ENCODE peak calls at places on chromosomes 11 and 22, in five cellular contexts. V, W, G, C and E are unnamed samples.

GRCh38 chr11:12272821-12273617 is 104.4 kb upstream of the PARVA start:
- DNase-seq in W (no peak), C (peak), G (no peak), V (no peak), E (no peak)

GRCh38 chr11:113147249-113147648 is 167.1 kb upstream of the TTC12 start:
- DNase-seq in G (peak), C (no peak), W (no peak), V (no peak), E (no peak)

GRCh38 chr22:44947029-44947428 is 62.8 kb downstream of the PHF21B start:
- DNase-seq in V (no peak), W (no peak), C (no peak), G (no peak), E (no peak)

GRCh38 chr11:44527476-44527875 is 38.0 kb upstream of the CD82 start:
- DNase-seq in C (no peak), G (no peak), W (no peak), V (no peak), E (no peak)

GRCh38 chr11:77409046-77409445 is 64.8 kb downstream of the PAK1 start:
- DNase-seq in W (no peak), C (no peak), V (no peak), G (no peak), E (no peak)

GRCh38 chr22:49084203-49084602 is 743.5 kb downstream of the BRD1 start:
- DNase-seq in W (no peak), G (no peak), V (no peak), C (no peak), E (no peak)

GRCh38 chr11:61616443-61616842 is 35.6 kb upstream of the SYT7 start:
- DNase-seq in V (no peak), G (no peak), C (no peak), W (no peak), E (no peak)

GRCh38 chr11:3353066-3353465 is 25.9 kb downstream of the ZNF195 start:
- DNase-seq in V (no peak), W (no peak), C (no peak), G (no peak), E (peak)

GRCh38 chr22:43273902-43274484 is 69.2 kb downstream of the SCUBE1 start:
- DNase-seq in W (peak), C (peak), G (no peak), V (no peak), E (peak)

GRCh38 chr11:77470504-77470903 is 3.4 kb downstream of the PAK1 start:
- DNase-seq in G (no peak), C (no peak), W (no peak), V (no peak), E (no peak)

GRCh38 chr11:18768472-18768901 is 23.1 kb downstream of the PTPN5 start:
- DNase-seq in G (no peak), V (no peak), C (no peak), W (no peak), E (no peak)

GRCh38 chr11:62374801-62375200 is 37.6 kb downstream of the ASRGL1 start:
- DNase-seq in W (no peak), G (no peak), V (no peak), C (no peak), E (no peak)

GRCh38 chr22:38948181-38948940 is 9.0 kb upstream of the APOBEC3A start:
- DNase-seq in C (no peak), V (no peak), W (no peak), G (no peak), E (no peak)

GRCh38 chr22:40258463-40259046 is 80.8 kb downstream of the TNRC6B start:
- DNase-seq in C (no peak), W (no peak), V (no peak), G (no peak), E (no peak)

GRCh38 chr22:48824673-48825651 is 1002.7 kb downstream of the BRD1 start:
- DNase-seq in W (no peak), G (no peak), V (no peak), C (no peak), E (no peak)

GRCh38 chr11:76767659-76768058 is 15.5 kb upstream of the TSKU start:
- DNase-seq in G (no peak), C (no peak), V (no peak), W (no peak), E (no peak)

GRCh38 chr11:127055240-127055639 is 54.7 kb upstream of the KIRREL3 start:
- DNase-seq in G (no peak), W (no peak), V (no peak), C (no peak), E (no peak)

DNA sequence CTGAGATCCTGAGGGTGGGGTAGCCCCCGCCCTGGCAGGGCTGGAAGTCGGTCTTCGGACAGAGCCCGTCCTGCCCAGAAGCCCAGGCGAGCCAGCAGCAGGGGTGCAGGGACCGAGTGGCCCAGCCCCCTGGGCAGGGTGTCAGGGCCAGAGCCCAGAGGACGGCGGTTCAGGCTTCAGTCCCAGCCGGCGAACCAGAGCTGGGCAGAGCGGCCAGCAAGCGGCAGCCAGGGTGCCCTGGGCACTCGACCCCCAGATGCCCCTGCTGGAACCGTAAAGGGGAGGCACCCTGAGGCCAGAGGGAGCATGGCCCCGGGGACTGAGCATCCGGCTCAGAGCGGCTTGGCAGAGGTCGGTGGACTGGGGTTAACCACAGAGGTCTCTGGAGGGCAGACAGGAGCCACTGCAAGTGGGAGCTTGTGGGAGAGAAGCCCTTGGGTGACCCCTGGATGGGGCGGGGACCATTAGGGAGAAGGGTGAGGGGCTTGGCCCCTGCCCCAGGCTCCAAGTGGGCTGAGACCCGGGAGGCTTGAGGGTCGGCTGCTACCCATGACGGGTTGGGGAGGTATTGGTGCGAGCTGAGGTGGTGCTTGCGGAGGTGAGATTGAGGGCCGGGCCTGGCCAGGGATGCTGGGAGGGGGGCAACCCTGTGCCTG is 15.9 kb downstream of the LSP1 start:
- DNase-seq in V (no peak), G (no peak), C (no peak), W (no peak), E (peak)
- H3K4me3 ChIP-seq in V (peak), G (peak), C (no peak), W (no peak), E (no peak)

GRCh38 chr11:118792642-118793124 is 1.7 kb upstream of the DDX6 start:
- DNase-seq in V (peak), C (peak), G (peak), W (peak), E (peak)
- TF ChIP-seq POLR2A in V (peak), C (peak), G (no peak), W (peak), E (peak)

GRCh38 chr11:66045177-66045639 is 3.8 kb downstream of the GAL3ST3 start:
- DNase-seq in W (peak), C (peak), G (no peak), V (peak), E (peak)
- H3K4me3 ChIP-seq in W (no peak), C (peak), G (no peak), V (no peak), E (no peak)

GRCh38 chr22:24542641-24543040 is 12.3 kb downstream of the GUCD1 start:
- DNase-seq in C (no peak), W (no peak), G (no peak), V (no peak), E (no peak)
- TF ChIP-seq POLR2A in C (no peak), W (no peak), G (no peak), V (no peak), E (no peak)

DNA sequence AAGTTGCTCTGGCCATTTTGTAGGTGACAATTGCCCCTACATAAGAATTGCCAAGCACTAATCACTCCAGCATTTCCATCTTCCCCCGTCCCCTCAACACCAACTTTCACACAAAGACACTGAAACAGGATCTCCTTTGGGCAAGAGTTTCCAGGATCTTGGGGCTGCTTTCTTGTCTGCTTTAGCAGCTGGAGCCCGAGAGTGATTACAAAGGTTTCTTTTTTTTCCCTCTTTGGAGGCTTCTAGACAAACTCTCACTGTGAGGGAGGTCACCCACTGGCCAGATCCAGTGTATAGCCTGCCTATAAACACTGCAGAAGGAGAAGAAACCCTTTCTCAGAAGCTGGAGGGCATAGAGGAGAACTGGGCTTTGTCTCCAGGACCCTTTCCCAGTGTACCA is 92.5 kb downstream of the APIP start:
- DNase-seq in W (no peak), V (no peak), C (no peak), G (no peak), E (no peak)
- H3K4me3 ChIP-seq in W (no peak), V (no peak), C (no peak), G (no peak), E (no peak)

DNA sequence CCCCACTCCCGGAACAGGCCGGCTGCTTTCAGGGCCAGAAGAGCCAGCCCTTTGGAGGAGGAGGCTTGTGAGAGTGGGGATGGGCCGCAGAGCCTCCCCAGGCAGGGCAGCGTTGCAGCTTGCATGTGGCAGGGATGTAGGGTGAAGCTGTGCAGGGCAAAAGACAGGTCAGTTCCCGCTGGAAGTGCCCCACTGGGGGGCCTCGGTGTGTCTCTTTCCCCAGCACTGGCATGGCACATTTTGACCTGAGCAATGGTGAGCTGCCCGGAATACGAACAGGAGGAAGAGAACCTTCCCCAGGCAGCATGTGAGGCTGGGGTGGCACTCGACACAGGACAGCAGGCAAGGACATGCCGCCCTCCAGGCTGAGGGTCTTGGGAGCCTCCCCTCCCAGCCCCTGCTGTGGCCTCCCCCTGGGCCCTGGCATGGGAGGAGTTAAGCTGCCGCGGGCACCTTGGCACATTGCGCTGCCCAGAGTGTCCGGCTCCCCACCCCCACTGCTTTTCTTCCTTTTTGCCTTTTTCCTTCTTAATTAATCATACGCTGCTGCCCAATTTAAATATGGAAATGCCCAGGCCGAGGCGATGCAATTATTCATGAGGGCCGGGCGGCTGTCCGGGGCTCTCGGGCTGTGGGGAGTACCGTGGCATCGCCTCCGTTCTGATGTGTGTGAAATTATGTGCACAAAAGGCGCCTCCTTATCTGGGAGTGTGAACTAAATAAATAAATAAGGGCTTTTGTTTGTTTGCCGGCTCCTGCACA is 76.0 kb upstream of the WNT7B start:
- DNase-seq in G (no peak), C (no peak), W (no peak), V (peak), E (no peak)
- TF ChIP-seq POLR2A in G (no peak), C (no peak), W (no peak), V (no peak), E (no peak)